ENCODE peak calls at places on chromosome 9, in six cellular contexts. J is neuronal stem cell, O is H1, S is H9, M is mesendoderm, U is mesenchymal stem cell. N is an unnamed sample. For H3K4me1, the result is how much of the 10 kb centered on the place peaks cover.

GRCh38 chr9:3480353-3480655 is 45.5 kb downstream of the RFX3 start:
- DNase-seq in J (no peak), O (no peak), S (no peak), M (no peak), U (no peak), N (no peak)

GRCh38 chr9:124190761-124191160 is 67.0 kb upstream of the NEK6 start:
- DNase-seq in J (no peak), O (peak), S (no peak), M (no peak), U (no peak), N (no peak)

GRCh38 chr9:36150529-36151305 is 14.2 kb downstream of the GLIPR2 start:
- DNase-seq in J (no peak), O (no peak), S (no peak), M (no peak), U (peak), N (peak)

GRCh38 chr9:36144322-36145206 is 8.0 kb downstream of the GLIPR2 start:
- DNase-seq in J (no peak), O (no peak), S (no peak), M (no peak), U (no peak), N (no peak)

GRCh38 chr9:84382728-84383127 is 42.2 kb upstream of the SLC28A3 start:
- DNase-seq in J (no peak), O (no peak), S (no peak), M (no peak), U (no peak), N (no peak)

GRCh38 chr9:85262333-85262732 is 479.4 kb downstream of the AGTPBP1 start:
- DNase-seq in J (no peak), O (no peak), S (no peak), M (no peak), U (peak), N (no peak)

GRCh38 chr9:134597041-134597913 is 44.3 kb upstream of the COL5A1 start:
- DNase-seq in J (no peak), O (no peak), S (no peak), M (no peak), U (peak), N (peak)

GRCh38 chr9:21591221-21592062 is 109.3 kb upstream of the IFNE start:
- DNase-seq in J (no peak), O (no peak), S (peak), M (peak), U (peak), N (peak)

GRCh38 chr9:127912882-127913281 is 4.0 kb downstream of the ST6GALNAC4 start:
- DNase-seq in J (no peak), O (no peak), S (no peak), M (no peak), U (no peak), N (no peak)

GRCh38 chr9:77885104-77885672 is 146.4 kb downstream of the GNAQ start:
- DNase-seq in J (no peak), O (no peak), S (no peak), M (peak), U (no peak), N (no peak)

GRCh38 chr9:70049236-70049635 is 5.6 kb downstream of the MAMDC2 start:
- DNase-seq in J (no peak), O (peak), S (no peak), M (no peak), U (peak), N (peak)

GRCh38 chr9:114928092-114928491 is 2.3 kb downstream of the TNFSF8 start:
- DNase-seq in J (no peak), O (no peak), S (no peak), M (no peak), U (no peak), N (no peak)

GRCh38 chr9:107397076-107398049 is 92.2 kb downstream of the KLF4 start:
- DNase-seq in J (no peak), O (no peak), S (no peak), M (no peak), U (no peak), N (peak)
- H2BK15ac ChIP-seq in J (no peak), O (no peak), S (no peak), M (no peak), U (no peak), N (no peak)

GRCh38 chr9:133132174-133132573 is 11.1 kb upstream of the RALGDS start:
- DNase-seq in J (no peak), O (no peak), S (no peak), M (no peak), U (no peak), N (no peak)
- H3K4me1 ChIP-seq in J (under half), O (under half), S (under half), M (under half), U (under half), N (under half)

GRCh38 chr9:135715056-135715595 is 13.1 kb downstream of the KCNT1 start:
- DNase-seq in J (no peak), O (no peak), S (no peak), M (no peak), U (no peak), N (no peak)

GRCh38 chr9:135714242-135715055 is 12.5 kb downstream of the KCNT1 start:
- DNase-seq in J (peak), O (peak), S (peak), M (peak), U (no peak), N (no peak)

GRCh38 chr9:135711411-135711810 is 9.4 kb downstream of the KCNT1 start:
- DNase-seq in J (no peak), O (no peak), S (no peak), M (no peak), U (no peak), N (no peak)

GRCh38 chr9:135711881-135712280 is 9.9 kb downstream of the KCNT1 start:
- DNase-seq in J (no peak), O (no peak), S (no peak), M (no peak), U (no peak), N (no peak)

GRCh38 chr9:135712571-135713295 is 10.7 kb downstream of the KCNT1 start:
- DNase-seq in J (no peak), O (no peak), S (no peak), M (no peak), U (no peak), N (no peak)
- H3K27ac ChIP-seq in J (no peak), O (no peak), S (no peak), M (no peak), U (no peak), N (no peak)

DNA sequence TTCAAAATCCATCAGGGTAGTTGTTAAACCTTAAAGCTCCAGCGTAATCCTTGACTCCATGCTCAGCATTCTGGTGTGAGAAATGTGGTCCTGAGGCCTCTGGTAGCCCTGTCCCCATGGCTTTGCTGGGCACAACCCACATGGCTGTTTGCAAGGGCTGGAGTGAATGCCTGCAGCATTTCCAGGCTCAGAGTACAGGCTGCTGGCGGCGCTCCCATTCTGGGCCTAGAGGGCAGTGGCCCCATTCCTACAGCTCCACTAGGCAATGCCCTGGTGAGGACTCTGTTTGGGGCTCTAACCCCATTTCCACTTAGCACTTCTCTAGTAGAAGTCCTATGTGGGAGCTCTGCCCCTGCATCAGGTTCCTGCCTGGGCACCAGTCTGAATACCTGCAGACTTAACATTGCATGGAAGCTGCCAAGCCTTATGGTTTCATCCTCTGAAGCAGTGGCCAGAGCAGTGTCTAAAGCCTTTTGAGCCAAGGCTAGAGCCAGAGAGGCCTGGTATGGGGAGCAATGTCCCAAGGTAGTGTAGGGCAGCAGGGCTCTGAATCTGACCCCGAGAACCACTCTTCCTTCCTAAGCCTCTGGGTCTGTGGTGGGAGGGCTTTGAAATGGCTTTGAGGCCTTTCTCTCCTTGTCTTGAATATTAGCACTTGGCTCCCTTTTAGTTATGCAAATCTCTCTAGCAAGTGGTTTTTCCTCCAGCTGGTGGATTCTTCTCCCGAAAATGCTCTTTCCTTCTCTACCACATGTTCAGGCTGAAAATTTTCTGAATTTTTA is 5.8 kb upstream of the ALDH1A1 start:
- DNase-seq in J (no peak), O (no peak), S (peak), M (no peak), U (no peak), N (no peak)
- H2BK15ac ChIP-seq in J (no peak), O (no peak), S (no peak), M (no peak), U (no peak), N (no peak)

GRCh38 chr9:34578241-34579096 is 11.1 kb downstream of the CNTFR start:
- DNase-seq in J (no peak), O (peak), S (peak), M (peak), U (peak), N (peak)

GRCh38 chr9:34576593-34576935 is 13.0 kb downstream of the CNTFR start:
- DNase-seq in J (no peak), O (no peak), S (no peak), M (no peak), U (no peak), N (no peak)

GRCh38 chr9:34579097-34579818 is 10.3 kb downstream of the CNTFR start:
- DNase-seq in J (no peak), O (no peak), S (no peak), M (no peak), U (no peak), N (no peak)

GRCh38 chr9:34576943-34577634 is 12.4 kb downstream of the CNTFR start:
- DNase-seq in J (no peak), O (no peak), S (peak), M (peak), U (no peak), N (no peak)

DNA sequence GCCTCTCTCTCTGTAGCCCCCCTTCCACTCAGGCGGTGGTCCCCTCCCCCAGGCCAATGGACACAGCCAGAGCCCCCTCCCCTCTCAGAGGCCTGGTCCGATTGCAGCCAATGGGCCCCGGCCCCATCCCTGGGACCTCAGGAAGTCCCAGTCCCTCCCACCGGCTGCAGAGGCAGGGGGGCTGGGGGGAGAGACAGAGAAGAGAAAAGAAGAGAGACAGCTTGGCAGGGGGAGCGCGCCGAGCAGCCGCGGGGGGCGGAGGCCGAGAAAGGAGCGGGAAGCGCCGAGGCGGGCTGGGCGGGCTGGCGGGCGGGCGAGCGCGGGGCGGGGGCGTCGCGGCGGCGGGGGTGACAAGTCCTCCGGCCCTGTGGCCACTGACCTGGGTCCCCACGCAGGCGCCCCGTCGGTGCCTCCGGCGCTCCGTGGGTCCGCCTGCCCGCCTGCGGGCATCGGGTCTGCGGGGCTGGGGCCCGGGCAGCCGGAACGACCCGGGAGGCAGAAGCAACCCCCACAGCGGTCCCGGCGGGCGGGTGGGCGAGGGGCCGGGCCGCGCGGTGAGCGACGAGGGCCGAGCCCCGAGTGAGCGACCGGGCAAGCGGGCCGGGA is 11.8 kb downstream of the CNTFR start:
- DNase-seq in J (no peak), O (no peak), S (peak), M (peak), U (no peak), N (no peak)
- H3K4me1 ChIP-seq in J (half or more), O (under half), S (under half), M (under half), U (under half), N (under half)

DNA sequence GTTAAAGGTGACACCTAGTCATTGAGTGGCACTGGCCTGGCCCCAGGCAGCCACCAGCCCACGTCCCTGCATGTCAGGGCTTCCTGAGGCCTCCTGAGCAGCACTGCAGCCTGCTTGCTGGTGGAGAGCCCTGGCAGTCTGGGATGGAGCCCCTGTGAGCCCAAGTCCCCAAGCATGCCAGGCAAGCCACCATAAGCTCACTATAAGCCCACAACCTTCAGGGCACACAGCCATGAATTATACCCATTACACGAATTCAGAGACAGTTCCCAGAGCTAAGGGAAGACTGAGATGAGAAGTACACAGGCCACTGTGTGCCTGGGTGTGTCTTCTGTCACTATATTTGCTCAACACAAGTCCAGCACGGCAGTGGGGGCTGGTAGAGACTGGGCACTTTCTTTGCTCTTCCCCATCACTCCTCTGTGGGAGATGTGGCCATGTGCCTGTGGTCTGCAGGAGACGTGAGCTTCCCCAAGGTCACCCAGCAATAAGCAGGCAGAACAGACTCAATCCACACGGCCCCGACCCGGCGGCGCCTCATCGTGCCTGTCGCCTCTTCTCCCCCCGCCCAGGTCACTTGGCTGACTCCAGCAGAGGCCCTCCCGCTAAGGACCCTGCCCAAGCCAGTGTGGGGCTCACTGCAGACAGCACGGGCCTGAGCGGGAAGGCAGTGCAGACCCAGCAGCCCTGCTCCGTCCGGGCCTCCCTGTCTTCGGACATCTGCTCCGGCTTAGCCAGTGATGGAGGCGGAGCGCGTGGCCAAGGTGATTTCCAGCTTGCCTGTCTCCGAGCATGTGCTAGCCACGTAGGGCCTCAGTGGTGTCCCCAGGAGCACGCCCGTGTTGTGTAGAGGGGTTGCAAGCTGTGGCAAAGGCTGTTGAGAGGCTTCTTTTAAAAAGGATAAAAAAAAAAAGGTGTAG is 114.8 kb downstream of the WNK2 start:
- DNase-seq in J (no peak), O (no peak), S (peak), M (no peak), U (no peak), N (no peak)
- H3K27ac ChIP-seq in J (no peak), O (no peak), S (no peak), M (no peak), U (no peak), N (no peak)

GRCh38 chr9:109499631-109500120 is 1.6 kb upstream of the PTPN3 start:
- DNase-seq in J (peak), O (peak), S (peak), M (no peak), U (peak), N (no peak)

GRCh38 chr9:109496126-109496707 is 1.9 kb downstream of the PTPN3 start:
- DNase-seq in J (no peak), O (no peak), S (no peak), M (no peak), U (no peak), N (no peak)

GRCh38 chr9:109498195-109499060 is at the start of gene PTPN3:
- DNase-seq in J (no peak), O (peak), S (peak), M (no peak), U (no peak), N (no peak)

GRCh38 chr9:109499061-109499630 is 1.0 kb upstream of the PTPN3 start:
- DNase-seq in J (no peak), O (no peak), S (no peak), M (no peak), U (no peak), N (no peak)

GRCh38 chr9:109497193-109498165 is 628 bp downstream of the PTPN3 start:
- DNase-seq in J (no peak), O (no peak), S (no peak), M (no peak), U (no peak), N (no peak)
- H2BK15ac ChIP-seq in J (no peak), O (no peak), S (no peak), M (no peak), U (no peak), N (no peak)

GRCh38 chr9:93458702-93459101 is 5.3 kb upstream of the FAM120AOS start:
- DNase-seq in J (no peak), O (no peak), S (no peak), M (no peak), U (no peak), N (no peak)
- H3K4me1 ChIP-seq in J (under half), O (under half), S (under half), M (under half), U (under half), N (under half)

DNA sequence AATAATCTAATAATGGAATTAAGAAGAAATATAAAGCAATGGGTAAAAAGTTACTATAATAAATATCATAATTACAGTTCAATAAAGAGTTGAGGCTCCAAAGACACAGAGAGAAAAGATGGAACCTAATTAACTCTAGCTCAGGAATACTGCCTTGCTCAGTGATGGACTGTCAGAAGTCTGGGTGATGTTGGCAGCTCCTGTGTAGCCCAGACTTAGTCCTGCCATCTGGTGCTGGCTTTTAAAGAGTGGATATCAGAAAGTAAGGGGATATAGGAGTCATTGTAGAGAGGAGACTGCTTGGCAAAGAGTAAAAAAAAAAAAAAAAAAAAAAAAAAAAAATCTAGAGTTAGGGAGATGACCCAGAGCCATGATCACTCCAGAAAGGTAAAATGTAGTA is 551.9 kb upstream of the DMAC1 start:
- DNase-seq in J (no peak), O (no peak), S (no peak), M (no peak), U (no peak), N (no peak)
- H3K27ac ChIP-seq in J (no peak), O (no peak), S (no peak), M (no peak), U (no peak), N (no peak)